ENCODE peak calls at places on chromosomes 5 and 9, in five cellular contexts. One of them, this sample, is unnamed.

GRCh38 chr9:83935276-83935890 is 14.2 kb upstream of the KIF27 start:
- DNase-seq in left cardiac atrium: no peak
- DNase-seq in NCI-H510A treated with DMSO at 0.1 percent for 48 hours: peak; percentile 18
- DNase-seq in NCI-H69: peak; percentile 36
- DNase-seq in NCI-H2029 treated with DMSO at 0.1 percent for 48 hours: peak; percentile 41
- DNase-seq in this sample: no peak

GRCh38 chr9:8723195-8723594 is 923.6 kb upstream of the DMAC1 start:
- DNase-seq in NCI-H2029 treated with DMSO at 0.1 percent for 48 hours: no peak
- DNase-seq in left cardiac atrium: no peak
- DNase-seq in NCI-H510A treated with DMSO at 0.1 percent for 48 hours: no peak
- DNase-seq in NCI-H69: peak; percentile 78
- DNase-seq in this sample: no peak

GRCh38 chr9:124280176-124280691 is 22.5 kb downstream of the NEK6 start:
- DNase-seq in left cardiac atrium: peak; percentile 78
- DNase-seq in NCI-H510A treated with DMSO at 0.1 percent for 48 hours: no peak
- DNase-seq in NCI-H69: no peak
- DNase-seq in NCI-H2029 treated with DMSO at 0.1 percent for 48 hours: no peak
- DNase-seq in this sample: no peak

GRCh38 chr5:141850183-141850768 is 27.9 kb downstream of the PCDH1 start:
- DNase-seq in NCI-H2029 treated with DMSO at 0.1 percent for 48 hours: peak; percentile 62
- DNase-seq in NCI-H69: peak; percentile 63
- DNase-seq in left cardiac atrium: peak; percentile 56
- DNase-seq in NCI-H510A treated with DMSO at 0.1 percent for 48 hours: no peak
- DNase-seq in this sample: peak; percentile 53

GRCh38 chr5:126138475-126139005 is 284.7 kb upstream of the GRAMD2B start:
- DNase-seq in left cardiac atrium: no peak
- DNase-seq in NCI-H2029 treated with DMSO at 0.1 percent for 48 hours: peak; percentile 39
- DNase-seq in NCI-H510A treated with DMSO at 0.1 percent for 48 hours: no peak
- DNase-seq in NCI-H69: peak; percentile 87
- DNase-seq in this sample: peak; percentile 29

GRCh38 chr9:13607746-13608445 is 328.4 kb upstream of the MPDZ start:
- DNase-seq in NCI-H2029 treated with DMSO at 0.1 percent for 48 hours: no peak
- DNase-seq in NCI-H69: peak; percentile 70
- DNase-seq in left cardiac atrium: no peak
- DNase-seq in NCI-H510A treated with DMSO at 0.1 percent for 48 hours: no peak
- DNase-seq in this sample: peak; percentile 46

GRCh38 chr9:136687721-136688223 is 515 bp upstream of the AGPAT2 start:
- DNase-seq in NCI-H510A treated with DMSO at 0.1 percent for 48 hours: no peak
- DNase-seq in NCI-H2029 treated with DMSO at 0.1 percent for 48 hours: no peak
- DNase-seq in left cardiac atrium: peak; percentile 50
- DNase-seq in NCI-H69: no peak
- DNase-seq in this sample: peak; percentile 58

GRCh38 chr5:132227235-132227484 is 493 bp downstream of the P4HA2 start:
- DNase-seq in NCI-H510A treated with DMSO at 0.1 percent for 48 hours: no peak
- DNase-seq in NCI-H2029 treated with DMSO at 0.1 percent for 48 hours: no peak
- DNase-seq in left cardiac atrium: no peak
- DNase-seq in NCI-H69: no peak
- DNase-seq in this sample: no peak

This sample was measured in NCI-H146.